ENCODE peak calls at places on chromosomes 2 and 18, in seven cellular contexts. E, K, W, R, V, F and G are unnamed samples.
A peak's percentile ranks its signal among the peaks of the same experiment; 100 is the strongest.

GRCh38 chr2:236642584-236643291 is 73.1 kb downstream of the ACKR3 start:
- DNase-seq in W (peak; percentile 33), V (peak; percentile 18), F (no peak), K (no peak), E (peak; percentile 26), R (no peak), G (peak; percentile 96)

GRCh38 chr18:44170208-44170880 is 510.3 kb upstream of the SETBP1 start:
- DNase-seq in F (no peak), K (no peak), R (no peak), V (no peak), E (no peak), W (no peak), G (no peak)

GRCh38 chr2:3134026-3134571 is 243.5 kb downstream of the EIPR1 start:
- DNase-seq in F (no peak), R (no peak), E (no peak), W (no peak), V (no peak), K (peak; percentile 8), G (no peak)

GRCh38 chr18:49584431-49584830 is 22.6 kb downstream of the LIPG start:
- DNase-seq in W (no peak), F (no peak), E (no peak), K (no peak), R (no peak), V (no peak), G (no peak)

GRCh38 chr18:36296591-36297418 is 708 bp upstream of the FHOD3 start:
- DNase-seq in E (peak; percentile 46), W (peak; percentile 73), V (peak; percentile 32), R (no peak), K (peak; percentile 67), F (peak; percentile 86), G (peak; percentile 77)

GRCh38 chr2:200587007-200587616 is 1.3 kb downstream of the AOX1 start:
- DNase-seq in E (no peak), K (no peak), R (no peak), F (no peak), V (no peak), W (no peak), G (no peak)

GRCh38 chr18:13813271-13813849 is 10.6 kb upstream of the MC5R start:
- DNase-seq in F (peak; percentile 77), K (peak; percentile 59), W (no peak), R (no peak), E (peak; percentile 53), V (peak; percentile 54), G (peak; percentile 51)

GRCh38 chr2:75326645-75327044 is 127.3 kb upstream of the TACR1 start:
- DNase-seq in R (no peak), E (no peak), W (no peak), V (no peak), K (no peak), F (no peak), G (no peak)

GRCh38 chr18:58535340-58536186 is 93.3 kb downstream of the ALPK2 start:
- DNase-seq in R (peak; percentile 99), E (no peak), W (no peak), V (no peak), K (no peak), F (no peak), G (peak; percentile 22)

GRCh38 chr2:216700088-216700567 is 4.8 kb upstream of the IGFBP5 start:
- DNase-seq in R (no peak), F (peak; percentile 71), V (no peak), E (no peak), K (no peak), W (no peak), G (no peak)

GRCh38 chr2:189951791-189952535 is 110.6 kb downstream of the MSTN start:
- DNase-seq in F (no peak), W (no peak), K (no peak), V (no peak), R (no peak), E (no peak), G (no peak)

GRCh38 chr18:28063181-28063790 is 113.6 kb downstream of the CDH2 start:
- DNase-seq in V (no peak), R (no peak), E (no peak), W (no peak), K (no peak), F (no peak), G (peak; percentile 48)

GRCh38 chr2:231521-232185 is 32.2 kb downstream of the SH3YL1 start:
- DNase-seq in W (no peak), R (no peak), E (no peak), F (no peak), V (peak; percentile 15), K (no peak), G (no peak)

GRCh38 chr18:8706981-8707940 is 1.9 kb downstream of the MTCL1 start:
- DNase-seq in F (peak; percentile 67), W (no peak), R (no peak), K (no peak), V (no peak), E (no peak), G (peak; percentile 73)

GRCh38 chr18:9366126-9366714 is 31.6 kb downstream of the TWSG1 start:
- DNase-seq in V (no peak), F (peak; percentile 31), W (peak; percentile 59), K (no peak), E (peak; percentile 16), R (no peak), G (peak; percentile 40)

GRCh38 chr2:160516547-160517365 is 23.1 kb upstream of the RBMS1 start:
- DNase-seq in W (no peak), F (no peak), V (no peak), K (no peak), E (no peak), R (no peak), G (peak; percentile 38)

DNA sequence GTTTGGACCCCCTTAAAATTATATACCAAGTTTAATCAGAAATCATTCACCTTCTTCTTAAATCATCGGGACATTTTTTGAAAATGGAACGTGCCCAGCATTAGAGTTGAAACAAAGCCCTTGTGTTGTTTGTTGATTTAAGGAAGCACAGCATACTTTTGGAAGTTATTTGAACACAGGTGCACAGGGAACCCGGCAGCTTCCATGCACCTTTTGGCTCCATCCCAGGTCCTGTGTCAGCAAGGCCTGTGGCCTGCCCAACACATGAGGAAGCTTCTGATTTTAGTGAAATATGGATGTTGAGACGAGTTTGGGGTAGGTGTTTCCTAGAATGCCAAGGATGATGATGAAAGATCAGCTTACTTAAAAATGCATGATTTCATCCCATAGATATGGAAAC is 877.7 kb downstream of the RNF144A start:
- DNase-seq in F (no peak), K (no peak), E (no peak), V (no peak), W (no peak), R (no peak), G (no peak)
- TF ChIP-seq USF2 in F (no peak), K (no peak), E (no peak), V (no peak), W (no peak), R (no peak), G (no peak)

GRCh38 chr2:17793293-17793692 is 23.0 kb upstream of the MSGN1 start:
- DNase-seq in R (no peak), F (no peak), V (no peak), E (no peak), K (no peak), W (no peak), G (no peak)
- TF ChIP-seq RAD21 in R (no peak), F (no peak), V (no peak), E (no peak), K (no peak), W (no peak), G (no peak)

GRCh38 chr2:241070361-241070760 is 31.7 kb downstream of the MTERF4 start:
- DNase-seq in F (no peak), E (no peak), W (no peak), R (no peak), V (no peak), K (no peak), G (no peak)

GRCh38 chr2:241068136-241068941 is 33.7 kb downstream of the MTERF4 start:
- DNase-seq in F (peak; percentile 36), E (no peak), R (no peak), W (no peak), V (no peak), K (no peak), G (no peak)

GRCh38 chr2:241070811-241071676 is 31.0 kb downstream of the MTERF4 start:
- DNase-seq in V (no peak), W (no peak), F (no peak), R (no peak), E (no peak), K (no peak), G (no peak)

GRCh38 chr2:241068942-241069810 is 32.9 kb downstream of the MTERF4 start:
- DNase-seq in V (no peak), F (no peak), K (no peak), R (no peak), W (no peak), E (no peak), G (no peak)

DNA sequence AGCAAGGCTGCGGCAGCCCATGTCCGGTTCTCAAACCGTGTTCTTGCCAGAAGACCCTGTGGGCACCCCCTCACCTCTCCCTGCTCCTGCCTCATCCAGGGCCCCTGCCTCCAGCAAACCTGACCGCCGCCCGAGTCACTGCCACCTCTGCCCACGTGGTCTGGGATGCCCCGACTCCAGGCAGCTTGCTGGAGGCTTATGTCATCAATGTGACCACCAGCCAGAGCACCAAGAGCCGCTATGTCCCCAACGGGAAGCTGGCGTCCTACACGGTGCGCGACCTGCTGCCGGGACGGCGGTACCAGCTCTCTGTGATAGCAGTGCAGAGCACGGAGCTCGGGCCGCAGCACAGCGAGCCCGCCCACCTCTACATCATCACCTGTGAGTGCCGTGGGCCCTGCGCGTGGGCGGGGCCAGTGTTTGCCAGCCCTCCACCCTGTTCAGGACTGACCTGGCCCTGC is 32.2 kb downstream of the MTERF4 start:
- DNase-seq in W (no peak), F (no peak), V (no peak), E (no peak), K (no peak), R (no peak), G (no peak)
- TF ChIP-seq USF2 in W (no peak), F (no peak), V (no peak), E (no peak), K (no peak), R (no peak), G (no peak)

GRCh38 chr18:46184296-46185080 is 80.3 kb downstream of the HAUS1 start:
- DNase-seq in F (no peak), R (no peak), W (no peak), V (no peak), E (no peak), K (no peak), G (no peak)

GRCh38 chr18:46179306-46179705 is 75.1 kb downstream of the HAUS1 start:
- DNase-seq in F (no peak), V (no peak), W (no peak), R (no peak), E (no peak), K (no peak), G (no peak)

GRCh38 chr18:46182633-46183401 is 78.6 kb downstream of the HAUS1 start:
- DNase-seq in F (no peak), V (no peak), R (no peak), E (no peak), W (no peak), K (no peak), G (peak; percentile 34)
- TF ChIP-seq RAD21 in F (no peak), V (no peak), R (no peak), E (no peak), W (no peak), K (no peak), G (no peak)